ENCODE peak calls at places on chromosomes 7 and 10, in six cellular contexts. One of them, this sample, is unnamed.

GRCh38 chr7:151239837-151240459 is 7.7 kb downstream of the CHPF2 start:
- DNase-seq in Calu3: no peak
- DNase-seq in RPMI8226: no peak
- DNase-seq in PC-9: no peak
- DNase-seq in psoas muscle: no peak
- DNase-seq in activated CD8-positive, alpha-beta memory T cell treated with anti-CD3 and anti-CD28 coated beads for 4 hours: no peak
- DNase-seq in this sample: peak; percentile 40

GRCh38 chr7:683526-684205 is 42.8 kb upstream of the DNAAF5 start:
- DNase-seq in psoas muscle: no peak
- DNase-seq in activated CD8-positive, alpha-beta memory T cell treated with anti-CD3 and anti-CD28 coated beads for 4 hours: no peak
- DNase-seq in PC-9: no peak
- DNase-seq in RPMI8226: no peak
- DNase-seq in Calu3: no peak
- DNase-seq in this sample: no peak

GRCh38 chr10:34814228-34815173 is 595 bp downstream of the PARD3 start:
- DNase-seq in Calu3: peak; percentile 68
- DNase-seq in activated CD8-positive, alpha-beta memory T cell treated with anti-CD3 and anti-CD28 coated beads for 4 hours: no peak
- DNase-seq in PC-9: no peak
- DNase-seq in RPMI8226: peak; percentile 44
- DNase-seq in psoas muscle: peak; percentile 48
- DNase-seq in this sample: no peak

GRCh38 chr10:48254745-48255144 is 19.8 kb downstream of the FRMPD2 start:
- DNase-seq in psoas muscle: no peak
- DNase-seq in Calu3: no peak
- DNase-seq in RPMI8226: no peak
- DNase-seq in PC-9: no peak
- DNase-seq in activated CD8-positive, alpha-beta memory T cell treated with anti-CD3 and anti-CD28 coated beads for 4 hours: no peak
- DNase-seq in this sample: no peak

GRCh38 chr10:72084094-72084459 is 4.3 kb downstream of the SPOCK2 start:
- DNase-seq in Calu3: no peak
- DNase-seq in activated CD8-positive, alpha-beta memory T cell treated with anti-CD3 and anti-CD28 coated beads for 4 hours: peak; percentile 37
- DNase-seq in PC-9: no peak
- DNase-seq in RPMI8226: peak; percentile 38
- DNase-seq in psoas muscle: no peak
- DNase-seq in this sample: no peak

GRCh38 chr10:93160829-93161228 is 87.1 kb downstream of the CYP26A1 start:
- DNase-seq in activated CD8-positive, alpha-beta memory T cell treated with anti-CD3 and anti-CD28 coated beads for 4 hours: no peak
- DNase-seq in Calu3: no peak
- DNase-seq in PC-9: no peak
- DNase-seq in RPMI8226: no peak
- DNase-seq in psoas muscle: peak; percentile 72
- DNase-seq in this sample: no peak

GRCh38 chr10:90344226-90344625 is 513.6 kb downstream of the HTR7 start:
- DNase-seq in Calu3: no peak
- DNase-seq in psoas muscle: no peak
- DNase-seq in PC-9: no peak
- DNase-seq in activated CD8-positive, alpha-beta memory T cell treated with anti-CD3 and anti-CD28 coated beads for 4 hours: no peak
- DNase-seq in RPMI8226: no peak
- DNase-seq in this sample: no peak

GRCh38 chr7:135723411-135723810 is 4.6 kb downstream of the SLC13A4 start:
- DNase-seq in RPMI8226: no peak
- DNase-seq in PC-9: no peak
- DNase-seq in psoas muscle: no peak
- DNase-seq in activated CD8-positive, alpha-beta memory T cell treated with anti-CD3 and anti-CD28 coated beads for 4 hours: no peak
- DNase-seq in Calu3: no peak
- DNase-seq in this sample: no peak

GRCh38 chr7:43314379-43315158 is 202.1 kb downstream of the HECW1 start:
- DNase-seq in activated CD8-positive, alpha-beta memory T cell treated with anti-CD3 and anti-CD28 coated beads for 4 hours: no peak
- DNase-seq in Calu3: no peak
- DNase-seq in PC-9: no peak
- DNase-seq in RPMI8226: no peak
- DNase-seq in psoas muscle: no peak
- DNase-seq in this sample: no peak

GRCh38 chr7:25034136-25034535 is 54.2 kb upstream of the OSBPL3 start:
- DNase-seq in PC-9: no peak
- DNase-seq in activated CD8-positive, alpha-beta memory T cell treated with anti-CD3 and anti-CD28 coated beads for 4 hours: no peak
- DNase-seq in RPMI8226: no peak
- DNase-seq in psoas muscle: no peak
- DNase-seq in Calu3: no peak
- DNase-seq in this sample: no peak

GRCh38 chr10:14573666-14574261 is 200.9 kb downstream of the FAM107B start:
- DNase-seq in Calu3: no peak
- DNase-seq in RPMI8226: no peak
- DNase-seq in activated CD8-positive, alpha-beta memory T cell treated with anti-CD3 and anti-CD28 coated beads for 4 hours: no peak
- DNase-seq in PC-9: peak; percentile 83
- DNase-seq in psoas muscle: no peak
- DNase-seq in this sample: no peak

GRCh38 chr7:14747701-14748100 is 154.8 kb downstream of the DGKB start:
- DNase-seq in Calu3: no peak
- DNase-seq in RPMI8226: no peak
- DNase-seq in PC-9: no peak
- DNase-seq in activated CD8-positive, alpha-beta memory T cell treated with anti-CD3 and anti-CD28 coated beads for 4 hours: no peak
- DNase-seq in psoas muscle: no peak
- DNase-seq in this sample: no peak

GRCh38 chr7:156640949-156641485 is 443 bp downstream of the RNF32 start:
- DNase-seq in activated CD8-positive, alpha-beta memory T cell treated with anti-CD3 and anti-CD28 coated beads for 4 hours: no peak
- DNase-seq in Calu3: peak; percentile 47
- DNase-seq in psoas muscle: peak; percentile 28
- DNase-seq in PC-9: no peak
- DNase-seq in RPMI8226: peak; percentile 66
- DNase-seq in this sample: peak; percentile 91

GRCh38 chr10:7277874-7278273 is 133.0 kb downstream of the SFMBT2 start:
- DNase-seq in PC-9: no peak
- DNase-seq in activated CD8-positive, alpha-beta memory T cell treated with anti-CD3 and anti-CD28 coated beads for 4 hours: no peak
- DNase-seq in RPMI8226: no peak
- DNase-seq in psoas muscle: no peak
- DNase-seq in Calu3: no peak
- DNase-seq in this sample: no peak

GRCh38 chr7:15015545-15016314 is 113.2 kb upstream of the DGKB start:
- DNase-seq in Calu3: peak; percentile 76
- DNase-seq in psoas muscle: no peak
- DNase-seq in PC-9: peak; percentile 72
- DNase-seq in activated CD8-positive, alpha-beta memory T cell treated with anti-CD3 and anti-CD28 coated beads for 4 hours: no peak
- DNase-seq in RPMI8226: peak; percentile 80
- DNase-seq in this sample: peak; percentile 72

GRCh38 chr10:65342226-65342625 is 1583.6 kb upstream of the LRRTM3 start:
- DNase-seq in activated CD8-positive, alpha-beta memory T cell treated with anti-CD3 and anti-CD28 coated beads for 4 hours: no peak
- DNase-seq in PC-9: no peak
- DNase-seq in psoas muscle: no peak
- DNase-seq in RPMI8226: peak; percentile 37
- DNase-seq in Calu3: no peak
- DNase-seq in this sample: no peak

GRCh38 chr7:35019801-35020200 is 17.5 kb downstream of the DPY19L1 start:
- DNase-seq in activated CD8-positive, alpha-beta memory T cell treated with anti-CD3 and anti-CD28 coated beads for 4 hours: no peak
- DNase-seq in psoas muscle: no peak
- DNase-seq in PC-9: no peak
- DNase-seq in RPMI8226: no peak
- DNase-seq in Calu3: no peak
- DNase-seq in this sample: no peak

GRCh38 chr10:74926791-74927585 is 100.6 kb downstream of the KAT6B start:
- DNase-seq in RPMI8226: no peak
- DNase-seq in activated CD8-positive, alpha-beta memory T cell treated with anti-CD3 and anti-CD28 coated beads for 4 hours: no peak
- DNase-seq in psoas muscle: no peak
- DNase-seq in Calu3: peak; percentile 41
- DNase-seq in PC-9: no peak
- DNase-seq in this sample: no peak

GRCh38 chr10:87826653-87827052 is 8.6 kb upstream of the ATAD1 start:
- DNase-seq in RPMI8226: no peak
- DNase-seq in Calu3: no peak
- DNase-seq in psoas muscle: no peak
- DNase-seq in PC-9: no peak
- DNase-seq in activated CD8-positive, alpha-beta memory T cell treated with anti-CD3 and anti-CD28 coated beads for 4 hours: no peak
- DNase-seq in this sample: no peak

GRCh38 chr7:121474301-121474673 is 78.2 kb upstream of the FAM3C start:
- DNase-seq in psoas muscle: no peak
- DNase-seq in PC-9: no peak
- DNase-seq in activated CD8-positive, alpha-beta memory T cell treated with anti-CD3 and anti-CD28 coated beads for 4 hours: no peak
- DNase-seq in RPMI8226: no peak
- DNase-seq in Calu3: no peak
- DNase-seq in this sample: no peak

GRCh38 chr10:88379575-88379974 is 203.5 kb downstream of the RNLS start:
- DNase-seq in Calu3: no peak
- DNase-seq in activated CD8-positive, alpha-beta memory T cell treated with anti-CD3 and anti-CD28 coated beads for 4 hours: no peak
- DNase-seq in PC-9: no peak
- DNase-seq in RPMI8226: peak; percentile 34
- DNase-seq in psoas muscle: no peak
- DNase-seq in this sample: no peak

GRCh38 chr10:8615118-8615517 is 560.6 kb downstream of the GATA3 start:
- DNase-seq in PC-9: no peak
- DNase-seq in psoas muscle: no peak
- DNase-seq in RPMI8226: no peak
- DNase-seq in Calu3: no peak
- DNase-seq in activated CD8-positive, alpha-beta memory T cell treated with anti-CD3 and anti-CD28 coated beads for 4 hours: no peak
- DNase-seq in this sample: no peak

GRCh38 chr10:112022196-112022595 is 161.4 kb downstream of the GPAM start:
- DNase-seq in Calu3: no peak
- DNase-seq in PC-9: no peak
- DNase-seq in activated CD8-positive, alpha-beta memory T cell treated with anti-CD3 and anti-CD28 coated beads for 4 hours: no peak
- DNase-seq in psoas muscle: no peak
- DNase-seq in RPMI8226: no peak
- DNase-seq in this sample: no peak

GRCh38 chr10:4033341-4033896 is 248.4 kb upstream of the KLF6 start:
- DNase-seq in Calu3: no peak
- DNase-seq in psoas muscle: no peak
- DNase-seq in PC-9: no peak
- DNase-seq in activated CD8-positive, alpha-beta memory T cell treated with anti-CD3 and anti-CD28 coated beads for 4 hours: no peak
- DNase-seq in RPMI8226: no peak
- DNase-seq in this sample: no peak

GRCh38 chr10:106185991-106186390 is 978.5 kb downstream of the SORCS1 start:
- DNase-seq in activated CD8-positive, alpha-beta memory T cell treated with anti-CD3 and anti-CD28 coated beads for 4 hours: no peak
- DNase-seq in psoas muscle: no peak
- DNase-seq in Calu3: no peak
- DNase-seq in PC-9: no peak
- DNase-seq in RPMI8226: no peak
- DNase-seq in this sample: no peak

GRCh38 chr10:964988-965417 is 23.2 kb upstream of the GTPBP4 start:
- DNase-seq in RPMI8226: no peak
- DNase-seq in PC-9: no peak
- DNase-seq in Calu3: no peak
- DNase-seq in psoas muscle: no peak
- DNase-seq in activated CD8-positive, alpha-beta memory T cell treated with anti-CD3 and anti-CD28 coated beads for 4 hours: no peak
- DNase-seq in this sample: no peak

GRCh38 chr10:103901299-103901698 is 16.7 kb downstream of the STN1 start:
- DNase-seq in PC-9: no peak
- DNase-seq in RPMI8226: no peak
- DNase-seq in psoas muscle: no peak
- DNase-seq in activated CD8-positive, alpha-beta memory T cell treated with anti-CD3 and anti-CD28 coated beads for 4 hours: no peak
- DNase-seq in Calu3: no peak
- DNase-seq in this sample: no peak

GRCh38 chr10:56298941-56299340 is 62.1 kb downstream of the ZWINT start:
- DNase-seq in RPMI8226: no peak
- DNase-seq in PC-9: no peak
- DNase-seq in psoas muscle: no peak
- DNase-seq in activated CD8-positive, alpha-beta memory T cell treated with anti-CD3 and anti-CD28 coated beads for 4 hours: no peak
- DNase-seq in Calu3: no peak
- DNase-seq in this sample: no peak

GRCh38 chr7:8232999-8233847 is 28.7 kb downstream of the ICA1 start:
- DNase-seq in activated CD8-positive, alpha-beta memory T cell treated with anti-CD3 and anti-CD28 coated beads for 4 hours: no peak
- DNase-seq in RPMI8226: no peak
- DNase-seq in Calu3: no peak
- DNase-seq in psoas muscle: no peak
- DNase-seq in PC-9: no peak
- DNase-seq in this sample: peak; percentile 31

GRCh38 chr7:43495572-43495971 is 87.3 kb upstream of the STK17A start:
- DNase-seq in RPMI8226: no peak
- DNase-seq in PC-9: no peak
- DNase-seq in Calu3: no peak
- DNase-seq in psoas muscle: no peak
- DNase-seq in activated CD8-positive, alpha-beta memory T cell treated with anti-CD3 and anti-CD28 coated beads for 4 hours: no peak
- DNase-seq in this sample: no peak

GRCh38 chr7:120856621-120857352 is 1.2 kb downstream of the TSPAN12 start:
- DNase-seq in RPMI8226: peak; percentile 63
- DNase-seq in Calu3: peak; percentile 56
- DNase-seq in activated CD8-positive, alpha-beta memory T cell treated with anti-CD3 and anti-CD28 coated beads for 4 hours: no peak
- DNase-seq in psoas muscle: peak; percentile 29
- DNase-seq in PC-9: no peak
- DNase-seq in this sample: no peak

This sample was measured in Karpas-422.